ENCODE peak calls at places on chromosomes 12 and 14, in eight cellular contexts. One of them, this sample, is unnamed.
A peak's percentile ranks its signal among the peaks of the same experiment; 100 is the strongest.

GRCh38 chr14:99602054-99602787 is 1.8 kb downstream of the CCDC85C start:
- DNase-seq in GM03348: peak; percentile 36
- DNase-seq in RWPE1: no peak
- DNase-seq in stomach: peak; percentile 38
- DNase-seq in germinal center: no peak
- DNase-seq in AG08395: no peak
- DNase-seq in NCI-H146: no peak
- DNase-seq in iPS DF 6.9: no peak
- DNase-seq in this sample: no peak

GRCh38 chr12:1611775-1612174 is 17.3 kb upstream of the WNT5B start:
- DNase-seq in GM03348: peak; percentile 82
- DNase-seq in RWPE1: no peak
- DNase-seq in stomach: no peak
- DNase-seq in germinal center: no peak
- DNase-seq in AG08395: peak; percentile 87
- DNase-seq in NCI-H146: peak; percentile 43
- DNase-seq in iPS DF 6.9: no peak
- DNase-seq in this sample: peak; percentile 76

GRCh38 chr12:66563220-66563619 is 115.7 kb downstream of the GRIP1 start:
- DNase-seq in GM03348: no peak
- DNase-seq in RWPE1: no peak
- DNase-seq in stomach: no peak
- DNase-seq in germinal center: no peak
- DNase-seq in AG08395: no peak
- DNase-seq in NCI-H146: no peak
- DNase-seq in iPS DF 6.9: no peak
- DNase-seq in this sample: no peak

GRCh38 chr12:126668961-126669360 is 1598.0 kb upstream of the TMEM132C start:
- DNase-seq in GM03348: peak; percentile 10
- DNase-seq in RWPE1: peak; percentile 16
- DNase-seq in stomach: no peak
- DNase-seq in germinal center: no peak
- DNase-seq in AG08395: peak; percentile 71
- DNase-seq in NCI-H146: no peak
- DNase-seq in iPS DF 6.9: no peak
- DNase-seq in this sample: no peak

GRCh38 chr14:105015242-105015641 is 5.6 kb downstream of the CDCA4 start:
- DNase-seq in GM03348: no peak
- DNase-seq in RWPE1: no peak
- DNase-seq in stomach: no peak
- DNase-seq in germinal center: no peak
- DNase-seq in AG08395: no peak
- DNase-seq in NCI-H146: no peak
- DNase-seq in iPS DF 6.9: no peak
- DNase-seq in this sample: no peak

GRCh38 chr14:82694820-82695219 is 1161.2 kb upstream of the SEL1L start:
- DNase-seq in GM03348: no peak
- DNase-seq in RWPE1: peak; percentile 18
- DNase-seq in stomach: no peak
- DNase-seq in germinal center: no peak
- DNase-seq in AG08395: no peak
- DNase-seq in NCI-H146: no peak
- DNase-seq in iPS DF 6.9: no peak
- DNase-seq in this sample: no peak

GRCh38 chr12:38175538-38175937 is 141.0 kb upstream of the ALG10B start:
- DNase-seq in GM03348: no peak
- DNase-seq in RWPE1: peak; percentile 3
- DNase-seq in stomach: no peak
- DNase-seq in germinal center: no peak
- DNase-seq in AG08395: no peak
- DNase-seq in NCI-H146: no peak
- DNase-seq in iPS DF 6.9: no peak
- DNase-seq in this sample: no peak

GRCh38 chr12:115035536-115036107 is 351.6 kb upstream of the TBX3 start:
- DNase-seq in GM03348: no peak
- DNase-seq in RWPE1: no peak
- DNase-seq in stomach: no peak
- DNase-seq in germinal center: no peak
- DNase-seq in AG08395: no peak
- DNase-seq in NCI-H146: no peak
- DNase-seq in iPS DF 6.9: no peak
- DNase-seq in this sample: no peak

GRCh38 chr12:131801254-131801866 is 26.8 kb upstream of the MMP17 start:
- DNase-seq in GM03348: no peak
- DNase-seq in RWPE1: no peak
- DNase-seq in stomach: no peak
- DNase-seq in germinal center: no peak
- DNase-seq in AG08395: no peak
- DNase-seq in NCI-H146: no peak
- DNase-seq in iPS DF 6.9: no peak
- DNase-seq in this sample: no peak

GRCh38 chr14:67473290-67474082 is 15.0 kb downstream of the TMEM229B start:
- DNase-seq in GM03348: no peak
- DNase-seq in RWPE1: no peak
- DNase-seq in stomach: no peak
- DNase-seq in germinal center: no peak
- DNase-seq in AG08395: no peak
- DNase-seq in NCI-H146: no peak
- DNase-seq in iPS DF 6.9: no peak
- DNase-seq in this sample: no peak

GRCh38 chr12:12467222-12467621 is 95.4 kb downstream of the DUSP16 start:
- DNase-seq in GM03348: no peak
- DNase-seq in RWPE1: no peak
- DNase-seq in stomach: no peak
- DNase-seq in germinal center: no peak
- DNase-seq in AG08395: no peak
- DNase-seq in NCI-H146: no peak
- DNase-seq in iPS DF 6.9: no peak
- DNase-seq in this sample: no peak

GRCh38 chr14:96088131-96088880 is 49.1 kb downstream of the C14orf132 start:
- DNase-seq in GM03348: no peak
- DNase-seq in RWPE1: no peak
- DNase-seq in stomach: no peak
- DNase-seq in germinal center: no peak
- DNase-seq in AG08395: no peak
- DNase-seq in NCI-H146: no peak
- DNase-seq in iPS DF 6.9: no peak
- DNase-seq in this sample: no peak

GRCh38 chr12:107328442-107329133 is 235.2 kb upstream of the CRY1 start:
- DNase-seq in GM03348: no peak
- DNase-seq in RWPE1: no peak
- DNase-seq in stomach: no peak
- DNase-seq in germinal center: no peak
- DNase-seq in AG08395: no peak
- DNase-seq in NCI-H146: no peak
- DNase-seq in iPS DF 6.9: no peak
- DNase-seq in this sample: no peak

GRCh38 chr12:120142231-120142877 is 25.8 kb upstream of the RAB35 start:
- DNase-seq in GM03348: no peak
- DNase-seq in RWPE1: no peak
- DNase-seq in stomach: peak; percentile 31
- DNase-seq in germinal center: no peak
- DNase-seq in AG08395: no peak
- DNase-seq in NCI-H146: no peak
- DNase-seq in iPS DF 6.9: no peak
- DNase-seq in this sample: no peak

GRCh38 chr12:19316420-19316819 is 122.9 kb upstream of the AEBP2 start:
- DNase-seq in GM03348: peak; percentile 46
- DNase-seq in RWPE1: no peak
- DNase-seq in stomach: no peak
- DNase-seq in germinal center: no peak
- DNase-seq in AG08395: peak; percentile 33
- DNase-seq in NCI-H146: no peak
- DNase-seq in iPS DF 6.9: no peak
- DNase-seq in this sample: no peak

GRCh38 chr12:94623161-94623920 is 27.0 kb downstream of the TMCC3 start:
- DNase-seq in GM03348: no peak
- DNase-seq in RWPE1: no peak
- DNase-seq in stomach: no peak
- DNase-seq in germinal center: no peak
- DNase-seq in AG08395: no peak
- DNase-seq in NCI-H146: no peak
- DNase-seq in iPS DF 6.9: no peak
- DNase-seq in this sample: no peak

GRCh38 chr14:73238262-73238852 is 1.1 kb downstream of the PAPLN start:
- DNase-seq in GM03348: peak; percentile 78
- DNase-seq in RWPE1: peak; percentile 84
- DNase-seq in stomach: no peak
- DNase-seq in germinal center: no peak
- DNase-seq in AG08395: peak; percentile 65
- DNase-seq in NCI-H146: no peak
- DNase-seq in iPS DF 6.9: no peak
- DNase-seq in this sample: peak; percentile 18

GRCh38 chr12:97048421-97049035 is 141.5 kb downstream of the NEDD1 start:
- DNase-seq in GM03348: no peak
- DNase-seq in RWPE1: no peak
- DNase-seq in stomach: no peak
- DNase-seq in germinal center: no peak
- DNase-seq in AG08395: no peak
- DNase-seq in NCI-H146: no peak
- DNase-seq in iPS DF 6.9: no peak
- DNase-seq in this sample: no peak

GRCh38 chr14:23182372-23183014 is 967 bp downstream of the SLC7A8 start:
- DNase-seq in GM03348: peak; percentile 72
- DNase-seq in RWPE1: peak; percentile 68
- DNase-seq in stomach: peak; percentile 76
- DNase-seq in germinal center: peak; percentile 42
- DNase-seq in AG08395: peak; percentile 32
- DNase-seq in NCI-H146: no peak
- DNase-seq in iPS DF 6.9: no peak
- DNase-seq in this sample: no peak

GRCh38 chr14:77319416-77319815 is 1.3 kb downstream of the POMT2 start:
- DNase-seq in GM03348: no peak
- DNase-seq in RWPE1: no peak
- DNase-seq in stomach: no peak
- DNase-seq in germinal center: no peak
- DNase-seq in AG08395: no peak
- DNase-seq in NCI-H146: no peak
- DNase-seq in iPS DF 6.9: no peak
- DNase-seq in this sample: no peak

GRCh38 chr12:132955094-132955932 is 793 bp downstream of the ZNF605 start:
- DNase-seq in GM03348: peak; percentile 67
- DNase-seq in RWPE1: peak; percentile 41
- DNase-seq in stomach: peak; percentile 28
- DNase-seq in germinal center: peak; percentile 85
- DNase-seq in AG08395: peak; percentile 56
- DNase-seq in NCI-H146: peak; percentile 41
- DNase-seq in iPS DF 6.9: no peak
- DNase-seq in this sample: peak; percentile 20

GRCh38 chr12:124865728-124866127 is 2.1 kb upstream of the SCARB1 start:
- DNase-seq in GM03348: no peak
- DNase-seq in RWPE1: no peak
- DNase-seq in stomach: peak; percentile 32
- DNase-seq in germinal center: no peak
- DNase-seq in AG08395: no peak
- DNase-seq in NCI-H146: no peak
- DNase-seq in iPS DF 6.9: no peak
- DNase-seq in this sample: no peak

GRCh38 chr14:60250318-60251035 is 1.5 kb downstream of the PPM1A start:
- DNase-seq in GM03348: peak; percentile 14
- DNase-seq in RWPE1: peak; percentile 18
- DNase-seq in stomach: no peak
- DNase-seq in germinal center: no peak
- DNase-seq in AG08395: peak; percentile 8
- DNase-seq in NCI-H146: peak; percentile 12
- DNase-seq in iPS DF 6.9: no peak
- DNase-seq in this sample: no peak

GRCh38 chr12:51216652-51217051 is 1.2 kb downstream of the POU6F1 start:
- DNase-seq in GM03348: no peak
- DNase-seq in RWPE1: no peak
- DNase-seq in stomach: no peak
- DNase-seq in germinal center: no peak
- DNase-seq in AG08395: no peak
- DNase-seq in NCI-H146: no peak
- DNase-seq in iPS DF 6.9: no peak
- DNase-seq in this sample: no peak

GRCh38 chr12:81245918-81246611 is 168.2 kb downstream of the ACSS3 start:
- DNase-seq in GM03348: no peak
- DNase-seq in RWPE1: no peak
- DNase-seq in stomach: no peak
- DNase-seq in germinal center: no peak
- DNase-seq in AG08395: no peak
- DNase-seq in NCI-H146: peak; percentile 82
- DNase-seq in iPS DF 6.9: no peak
- DNase-seq in this sample: no peak

GRCh38 chr12:116261525-116262100 is 15.9 kb downstream of the MED13L start:
- DNase-seq in GM03348: no peak
- DNase-seq in RWPE1: no peak
- DNase-seq in stomach: no peak
- DNase-seq in germinal center: no peak
- DNase-seq in AG08395: no peak
- DNase-seq in NCI-H146: no peak
- DNase-seq in iPS DF 6.9: no peak
- DNase-seq in this sample: no peak

GRCh38 chr14:101683365-101683764 is 78.1 kb upstream of the PPP2R5C start:
- DNase-seq in GM03348: no peak
- DNase-seq in RWPE1: no peak
- DNase-seq in stomach: no peak
- DNase-seq in germinal center: no peak
- DNase-seq in AG08395: no peak
- DNase-seq in NCI-H146: no peak
- DNase-seq in iPS DF 6.9: no peak
- DNase-seq in this sample: no peak

GRCh38 chr12:126895946-126896520 is 1370.9 kb upstream of the TMEM132C start:
- DNase-seq in GM03348: no peak
- DNase-seq in RWPE1: no peak
- DNase-seq in stomach: no peak
- DNase-seq in germinal center: no peak
- DNase-seq in AG08395: no peak
- DNase-seq in NCI-H146: no peak
- DNase-seq in iPS DF 6.9: no peak
- DNase-seq in this sample: no peak

GRCh38 chr14:98210045-98210678 is 1061.8 kb downstream of the BCL11B start:
- DNase-seq in GM03348: no peak
- DNase-seq in RWPE1: no peak
- DNase-seq in stomach: no peak
- DNase-seq in germinal center: no peak
- DNase-seq in AG08395: no peak
- DNase-seq in NCI-H146: no peak
- DNase-seq in iPS DF 6.9: no peak
- DNase-seq in this sample: no peak

GRCh38 chr14:76152333-76152681 is 585 bp downstream of the GPATCH2L start:
- DNase-seq in GM03348: peak; percentile 92
- DNase-seq in RWPE1: peak; percentile 88
- DNase-seq in stomach: peak; percentile 58
- DNase-seq in germinal center: peak; percentile 52
- DNase-seq in AG08395: peak; percentile 93
- DNase-seq in NCI-H146: peak; percentile 47
- DNase-seq in iPS DF 6.9: no peak
- DNase-seq in this sample: peak; percentile 53

GRCh38 chr14:58954874-58955273 is 233.6 kb upstream of the DAAM1 start:
- DNase-seq in GM03348: no peak
- DNase-seq in RWPE1: no peak
- DNase-seq in stomach: no peak
- DNase-seq in germinal center: no peak
- DNase-seq in AG08395: no peak
- DNase-seq in NCI-H146: no peak
- DNase-seq in iPS DF 6.9: no peak
- DNase-seq in this sample: no peak

GRCh38 chr14:104689620-104690265 is 325 bp downstream of the INF2 start:
- DNase-seq in GM03348: peak; percentile 64
- DNase-seq in RWPE1: peak; percentile 20
- DNase-seq in stomach: no peak
- DNase-seq in germinal center: no peak
- DNase-seq in AG08395: no peak
- DNase-seq in NCI-H146: no peak
- DNase-seq in iPS DF 6.9: no peak
- DNase-seq in this sample: no peak

GRCh38 chr12:3164454-3165310 is 87.5 kb downstream of the TSPAN9 start:
- DNase-seq in GM03348: no peak
- DNase-seq in RWPE1: no peak
- DNase-seq in stomach: no peak
- DNase-seq in germinal center: no peak
- DNase-seq in AG08395: no peak
- DNase-seq in NCI-H146: no peak
- DNase-seq in iPS DF 6.9: no peak
- DNase-seq in this sample: no peak

GRCh38 chr12:58529897-58530296 is 390.4 kb downstream of the LRIG3 start:
- DNase-seq in GM03348: peak; percentile 72
- DNase-seq in RWPE1: peak; percentile 50
- DNase-seq in stomach: no peak
- DNase-seq in germinal center: no peak
- DNase-seq in AG08395: peak; percentile 84
- DNase-seq in NCI-H146: no peak
- DNase-seq in iPS DF 6.9: no peak
- DNase-seq in this sample: peak; percentile 88